ENCODE peak calls at places on chromosome 22, in ten cellular contexts. X is AG09319, R is osteocyte, G is HFF-Myc, I is dorsolateral prefrontal cortex, K is progenitor cell of endocrine pancreas, M is brain microvascular endothelial cell, P is colonic mucosa, U is choroid plexus epithelial cell, T is GM10248. H is an unnamed sample.

GRCh38 chr22:48888466-48889208 is 939.0 kb downstream of the BRD1 start:
- DNase-seq in X (no peak), R (peak), G (no peak), I (peak), K (no peak), M (no peak), P (no peak), U (no peak), T (no peak), H (no peak)

GRCh38 chr22:30396871-30397655 is at the start of gene SEC14L2:
- DNase-seq in X (no peak), R (no peak), G (no peak), I (peak), K (peak), M (no peak), P (peak), U (peak), T (peak), H (peak)

GRCh38 chr22:47205562-47205961 is 443.1 kb downstream of the TBC1D22A start:
- DNase-seq in X (no peak), R (peak), G (no peak), I (no peak), K (no peak), M (no peak), P (no peak), U (no peak), T (no peak), H (no peak)

GRCh38 chr22:48171294-48171693 is 1408.8 kb downstream of the TBC1D22A start:
- DNase-seq in X (no peak), R (no peak), G (no peak), I (no peak), K (peak), M (no peak), P (no peak), U (no peak), T (no peak), H (no peak)

GRCh38 chr22:44437493-44438015 is 60.5 kb downstream of the RTL6 start:
- DNase-seq in X (no peak), R (no peak), G (no peak), I (no peak), K (no peak), M (no peak), P (no peak), U (peak), T (no peak), H (peak)

GRCh38 chr22:20494978-20495860 is at the start of gene KLHL22:
- DNase-seq in X (no peak), R (no peak), G (no peak), I (peak), K (no peak), M (no peak), P (peak), U (peak), T (no peak), H (peak)

GRCh38 chr22:37985751-37986281 is 1.5 kb upstream of the SOX10 start:
- DNase-seq in X (no peak), R (no peak), G (no peak), I (peak), K (no peak), M (no peak), P (no peak), U (no peak), T (no peak), H (no peak)

GRCh38 chr22:42294034-42294985 is 23.9 kb upstream of the TCF20 start:
- DNase-seq in X (no peak), R (peak), G (no peak), I (no peak), K (peak), M (peak), P (peak), U (peak), T (no peak), H (peak)

GRCh38 chr22:36411589-36412258 is 24.0 kb upstream of the MYH9 start:
- DNase-seq in X (no peak), R (no peak), G (no peak), I (no peak), K (no peak), M (no peak), P (peak), U (no peak), T (no peak), H (peak)

GRCh38 chr22:44351685-44352377 is 39.1 kb upstream of the SHISAL1 start:
- DNase-seq in X (peak), R (no peak), G (peak), I (no peak), K (no peak), M (peak), P (no peak), U (peak), T (no peak), H (peak)

GRCh38 chr22:19612866-19613572 is 88.8 kb upstream of the CLDN5 start:
- DNase-seq in X (no peak), R (no peak), G (no peak), I (no peak), K (no peak), M (no peak), P (no peak), U (no peak), T (peak), H (no peak)

GRCh38 chr22:19875531-19876313 is 21.0 kb upstream of the GNB1L start:
- DNase-seq in X (no peak), R (no peak), G (no peak), I (peak), K (no peak), M (peak), P (peak), U (peak), T (no peak), H (no peak)

GRCh38 chr22:45082795-45083194 is 73.0 kb upstream of the PHF21B start:
- DNase-seq in X (no peak), R (no peak), G (no peak), I (no peak), K (no peak), M (no peak), P (no peak), U (peak), T (no peak), H (no peak)

GRCh38 chr22:38565441-38565840 is 4.5 kb downstream of the DMC1 start:
- DNase-seq in X (no peak), R (no peak), G (no peak), I (no peak), K (no peak), M (no peak), P (no peak), U (no peak), T (no peak), H (no peak)

GRCh38 chr22:19641983-19642451 is 72.3 kb upstream of the SEPTIN5 start:
- DNase-seq in X (no peak), R (no peak), G (no peak), I (no peak), K (no peak), M (no peak), P (no peak), U (no peak), T (no peak), H (no peak)

GRCh38 chr22:49078076-49078710 is 749.5 kb downstream of the BRD1 start:
- DNase-seq in X (no peak), R (no peak), G (no peak), I (no peak), K (no peak), M (no peak), P (no peak), U (no peak), T (no peak), H (no peak)

GRCh38 chr22:37077802-37078448 is 26.4 kb downstream of the KCTD17 start:
- DNase-seq in X (peak), R (no peak), G (no peak), I (no peak), K (peak), M (peak), P (peak), U (peak), T (peak), H (peak)

GRCh38 chr22:37328017-37328416 is 45.7 kb downstream of the CYTH4 start:
- DNase-seq in X (no peak), R (no peak), G (peak), I (no peak), K (no peak), M (peak), P (no peak), U (peak), T (no peak), H (peak)

GRCh38 chr22:45997077-45997774 is 20.3 kb upstream of the WNT7B start:
- DNase-seq in X (peak), R (peak), G (peak), I (peak), K (no peak), M (peak), P (peak), U (peak), T (no peak), H (peak)

GRCh38 chr22:43378011-43378704 is 33.7 kb upstream of the MPPED1 start:
- DNase-seq in X (no peak), R (no peak), G (no peak), I (no peak), K (no peak), M (peak), P (peak), U (peak), T (no peak), H (no peak)

GRCh38 chr22:48779661-48780596 is 1047.7 kb downstream of the BRD1 start:
- DNase-seq in X (no peak), R (peak), G (no peak), I (no peak), K (no peak), M (no peak), P (no peak), U (no peak), T (no peak), H (no peak)

GRCh38 chr22:36301384-36301828 is 48.5 kb downstream of the APOL1 start:
- DNase-seq in X (peak), R (peak), G (peak), I (peak), K (peak), M (peak), P (peak), U (peak), T (peak), H (peak)

GRCh38 chr22:35489225-35489624 is 51.4 kb upstream of the RASD2 start:
- DNase-seq in X (no peak), R (no peak), G (no peak), I (no peak), K (no peak), M (no peak), P (no peak), U (no peak), T (no peak), H (peak)

GRCh38 chr22:33299245-33299956 is 241.2 kb upstream of the SYN3 start:
- DNase-seq in X (no peak), R (no peak), G (no peak), I (no peak), K (no peak), M (no peak), P (no peak), U (peak), T (peak), H (no peak)

GRCh38 chr22:16699336-16699735 is 106.7 kb upstream of the CCT8L2 start:
- DNase-seq in X (no peak), R (no peak), G (no peak), I (no peak), K (no peak), M (no peak), P (no peak), U (no peak), T (no peak), H (no peak)

GRCh38 chr22:38246692-38247091 is 26.1 kb downstream of the TMEM184B start:
- DNase-seq in X (no peak), R (no peak), G (no peak), I (peak), K (no peak), M (no peak), P (no peak), U (no peak), T (no peak), H (no peak)

GRCh38 chr22:46464701-46465347 is 72.6 kb downstream of the CELSR1 start:
- DNase-seq in X (no peak), R (no peak), G (no peak), I (no peak), K (no peak), M (no peak), P (no peak), U (no peak), T (no peak), H (no peak)

DNA sequence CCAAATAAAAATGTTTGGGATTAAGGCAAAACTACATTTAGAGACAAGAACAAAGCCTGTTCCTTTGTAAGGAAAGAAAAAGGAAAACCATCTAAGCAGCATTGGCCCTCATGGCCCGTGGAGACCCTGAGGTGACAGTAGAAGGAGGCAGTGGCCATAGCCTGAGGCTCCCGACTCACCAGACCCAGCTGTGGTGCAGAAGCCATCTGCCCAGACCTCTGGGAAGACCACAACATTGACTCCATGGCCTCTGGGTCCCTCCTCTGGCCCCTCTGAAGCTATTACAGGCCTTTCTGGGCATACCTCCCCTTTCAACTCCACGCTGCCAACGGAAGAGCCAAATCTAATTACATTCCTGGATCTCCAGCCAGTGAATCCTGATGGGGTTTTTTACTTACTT is 6.4 kb downstream of the PRAME start:
- DNase-seq in X (no peak), R (no peak), G (no peak), I (no peak), K (no peak), M (no peak), P (no peak), U (peak), T (peak), H (no peak)
- TF ChIP-seq CTCF in X (no peak), R (no peak), G (no peak), I (no peak), K (peak), M (no peak), P (no peak), U (no peak), T (peak), H (no peak)

GRCh38 chr22:22753526-22754267 is 109.3 kb downstream of the GGTLC2 start:
- DNase-seq in X (no peak), R (peak), G (no peak), I (no peak), K (peak), M (peak), P (peak), U (peak), T (peak), H (peak)
- TF ChIP-seq CTCF in X (peak), R (peak), G (peak), I (peak), K (peak), M (peak), P (peak), U (peak), T (peak), H (peak)

DNA sequence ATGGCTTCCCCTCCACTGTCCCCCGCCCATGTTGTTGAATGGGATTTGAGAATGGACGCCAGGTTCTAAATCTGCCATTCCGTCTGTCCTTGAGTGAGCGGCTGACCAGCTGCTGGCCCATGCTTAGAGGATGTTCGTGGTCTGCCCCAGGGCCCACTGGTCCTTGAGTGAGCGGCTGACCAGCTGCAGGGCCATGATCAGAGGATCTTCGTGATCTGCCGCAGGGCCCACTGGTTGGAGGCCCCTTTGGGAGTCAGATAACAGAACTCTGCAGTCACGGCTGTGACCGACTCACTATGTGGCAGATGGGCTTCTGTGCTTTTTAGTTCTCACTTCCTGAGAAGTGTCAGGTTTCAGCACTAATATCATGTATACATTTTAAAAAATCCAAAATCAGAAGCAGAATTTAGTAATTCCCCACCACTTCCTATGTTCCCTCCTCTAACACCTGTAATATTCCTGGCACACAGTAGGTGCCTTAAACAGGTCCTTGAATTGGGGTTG is 54.1 kb downstream of the MICAL3 start:
- DNase-seq in X (no peak), R (no peak), G (no peak), I (no peak), K (no peak), M (peak), P (no peak), U (peak), T (no peak), H (no peak)
- TF ChIP-seq CTCF in X (no peak), R (no peak), G (no peak), I (no peak), K (no peak), M (no peak), P (no peak), U (no peak), T (no peak), H (no peak)

DNA sequence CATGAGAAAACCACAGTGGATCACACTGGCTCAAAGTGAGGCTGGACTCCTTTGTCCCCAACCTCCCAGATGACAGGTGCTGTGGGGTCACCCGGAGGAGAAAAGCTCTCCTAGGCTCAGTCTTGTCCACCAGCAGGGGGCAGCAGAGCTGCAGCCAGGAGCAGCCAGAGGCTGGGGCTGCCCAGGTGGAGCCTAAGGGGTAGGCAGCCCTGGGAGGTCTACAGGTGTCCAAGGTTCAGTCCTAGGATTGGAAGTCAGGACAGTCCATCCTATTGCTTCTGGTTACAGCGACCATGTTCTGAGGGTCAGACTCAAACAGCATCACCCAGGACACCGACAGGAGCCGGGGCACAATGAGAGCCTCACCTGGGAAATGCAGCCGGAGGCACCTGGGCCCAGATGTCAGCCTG is 77.6 kb upstream of the IGLL5 start:
- DNase-seq in X (no peak), R (peak), G (no peak), I (no peak), K (peak), M (no peak), P (no peak), U (no peak), T (peak), H (peak)
- TF ChIP-seq CTCF in X (no peak), R (peak), G (peak), I (peak), K (peak), M (peak), P (peak), U (no peak), T (peak), H (peak)

GRCh38 chr22:27925331-27925730 is 6.3 kb upstream of the PITPNB start:
- DNase-seq in X (no peak), R (no peak), G (no peak), I (no peak), K (no peak), M (no peak), P (no peak), U (no peak), T (no peak), H (no peak)

GRCh38 chr22:27918351-27919221 is 470 bp downstream of the PITPNB start:
- DNase-seq in X (no peak), R (peak), G (no peak), I (peak), K (peak), M (peak), P (peak), U (peak), T (peak), H (peak)

GRCh38 chr22:27919222-27919942 is at the start of gene PITPNB:
- DNase-seq in X (peak), R (peak), G (peak), I (peak), K (peak), M (peak), P (peak), U (peak), T (peak), H (peak)

DNA sequence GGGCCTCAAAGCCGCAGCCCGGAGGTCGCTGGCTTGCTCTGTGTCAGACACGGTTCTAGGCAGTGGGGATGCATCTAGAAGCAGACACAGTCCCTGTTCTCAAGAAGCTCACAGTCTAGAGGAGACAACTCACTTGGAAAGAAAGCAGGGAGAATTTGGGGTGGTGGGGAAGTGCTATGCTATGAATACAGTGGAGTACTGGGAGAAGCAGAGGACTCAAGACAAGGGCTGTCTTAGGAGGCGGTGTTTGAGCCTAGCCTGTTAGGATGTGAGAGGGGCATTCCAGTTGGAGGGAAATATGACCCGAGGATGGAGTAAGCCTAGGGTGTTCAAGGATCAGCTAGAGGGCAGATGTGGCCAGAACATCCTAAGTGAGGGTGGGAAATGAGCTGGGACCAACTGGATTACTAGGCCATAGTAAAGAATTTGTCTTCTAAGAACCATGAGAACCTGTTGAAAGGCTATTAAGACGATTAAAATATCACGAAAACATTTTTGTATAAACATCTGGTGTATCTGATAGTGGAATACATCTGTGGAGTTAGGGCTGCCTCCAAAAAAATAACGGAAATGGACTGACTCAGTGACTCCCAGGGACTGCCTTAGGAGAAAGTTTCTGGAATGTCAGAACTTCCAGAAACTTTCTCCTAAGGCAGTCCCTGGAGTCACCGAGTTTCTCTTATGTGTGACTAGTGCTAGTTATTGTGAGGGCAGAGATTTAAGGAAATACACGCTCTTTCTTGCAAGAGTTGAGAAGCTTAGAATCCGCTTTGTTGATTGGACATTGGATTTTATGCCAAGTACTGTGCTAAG is 1.1 kb upstream of the PITPNB start:
- DNase-seq in X (peak), R (no peak), G (peak), I (no peak), K (no peak), M (peak), P (peak), U (peak), T (no peak), H (peak)
- TF ChIP-seq CTCF in X (no peak), R (peak), G (no peak), I (no peak), K (no peak), M (peak), P (no peak), U (peak), T (no peak), H (no peak)

GRCh38 chr22:24599514-24599913 is 3.5 kb upstream of the GGT1 start:
- DNase-seq in X (no peak), R (no peak), G (no peak), I (no peak), K (no peak), M (no peak), P (no peak), U (no peak), T (no peak), H (peak)
- TF ChIP-seq CTCF in X (no peak), R (no peak), G (no peak), I (no peak), K (no peak), M (no peak), P (no peak), U (no peak), T (no peak), H (peak)

GRCh38 chr22:27617214-27617881 is 184.2 kb downstream of the MN1 start:
- DNase-seq in X (no peak), R (no peak), G (no peak), I (no peak), K (no peak), M (no peak), P (no peak), U (no peak), T (no peak), H (no peak)
- TF ChIP-seq CTCF in X (no peak), R (no peak), G (no peak), I (no peak), K (no peak), M (peak), P (no peak), U (peak), T (no peak), H (peak)

DNA sequence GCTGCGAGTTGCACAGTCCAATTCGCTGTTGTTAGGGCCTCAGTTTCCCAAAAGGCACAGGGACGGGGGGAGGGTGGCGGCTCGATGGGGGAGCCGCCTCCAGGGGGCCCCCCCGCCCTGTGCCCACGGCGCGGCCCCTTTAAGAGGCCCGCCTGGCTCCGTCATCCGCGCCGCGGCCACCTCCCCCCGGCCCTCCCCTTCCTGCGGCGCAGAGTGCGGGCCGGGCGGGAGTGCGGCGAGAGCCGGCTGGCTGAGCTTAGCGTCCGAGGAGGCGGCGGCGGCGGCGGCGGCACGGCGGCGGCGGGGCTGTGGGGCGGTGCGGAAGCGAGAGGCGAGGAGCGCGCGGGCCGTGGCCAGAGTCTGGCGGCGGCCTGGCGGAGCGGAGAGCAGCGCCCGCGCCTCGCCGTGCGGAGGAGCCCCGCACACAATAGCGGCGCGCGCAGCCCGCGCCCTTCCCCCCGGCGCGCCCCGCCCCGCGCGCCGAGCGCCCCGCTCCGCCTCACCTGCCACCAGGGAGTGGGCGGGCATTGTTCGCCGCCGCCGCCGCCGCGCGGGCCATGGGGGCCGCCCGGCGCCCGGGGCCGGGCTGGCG is at the start of gene BCR:
- DNase-seq in X (peak), R (no peak), G (no peak), I (peak), K (peak), M (peak), P (peak), U (peak), T (peak), H (peak)
- TF ChIP-seq CTCF in X (no peak), R (peak), G (peak), I (peak), K (no peak), M (no peak), P (no peak), U (no peak), T (no peak), H (no peak)

H was measured in epithelial cell of esophagus.